ENCODE peak calls at places on chromosome 11, in seven cellular contexts. I is stimulated activated naive B cell treated with anti-CD40 and anti-IgM and Interleukin-4, amounts not matched to agents 10 μg/mL and 1 μg/mL and 100 μg/mL, for 72 hours; P is stimulated activated CD4-positive, alpha-beta T cell treated with anti-CD3 and anti-CD28 coated beads, Interleukin-12 subunit alpha, Interleukin-12 subunit beta, amount 100 ng/mL, for 4 hours; R is breast epithelium; D is NAMALWA; A is EL; H is glutamatergic neuron. E is an unnamed sample.

GRCh38 chr11:127000291-127000968 is at the start of gene KIRREL3:
- DNase-seq in H (peak), R (no peak), P (no peak), D (no peak), A (peak), I (no peak), E (peak)

GRCh38 chr11:91406009-91406408 is 818.6 kb upstream of the FAT3 start:
- DNase-seq in H (no peak), D (no peak), I (no peak), P (no peak), A (no peak), R (no peak), E (no peak)

GRCh38 chr11:113282898-113283297 is 31.5 kb upstream of the TTC12 start:
- DNase-seq in R (no peak), H (no peak), D (no peak), P (no peak), A (no peak), I (no peak), E (no peak)

GRCh38 chr11:124867700-124868099 is 2.5 kb downstream of the ROBO3 start:
- DNase-seq in D (peak), P (no peak), I (no peak), H (peak), A (peak), R (no peak), E (peak)

GRCh38 chr11:75768909-75769771 is 562 bp downstream of the DGAT2 start:
- DNase-seq in I (no peak), R (no peak), P (no peak), D (no peak), H (no peak), A (no peak), E (peak)

GRCh38 chr11:112401036-112401769 is 140.5 kb upstream of the PLET1 start:
- DNase-seq in A (peak), D (no peak), P (no peak), I (no peak), H (no peak), R (no peak), E (no peak)

GRCh38 chr11:9516113-9516512 is 55.3 kb downstream of the ZNF143 start:
- DNase-seq in A (no peak), P (no peak), I (no peak), D (no peak), R (no peak), H (no peak), E (no peak)

GRCh38 chr11:14029971-14030531 is 67.5 kb downstream of the SPON1 start:
- DNase-seq in I (no peak), A (peak), P (no peak), H (no peak), R (peak), D (no peak), E (peak)

GRCh38 chr11:73331138-73331916 is 23.3 kb downstream of the ARHGEF17 start:
- DNase-seq in H (peak), P (no peak), I (no peak), A (peak), R (no peak), D (no peak), E (no peak)